ENCODE peak calls at places on chromosomes 12 and 14, in seven cellular contexts. N, E, R, G, H, A and Z are unnamed samples.

GRCh38 chr12:25301798-25302197 is 51.1 kb upstream of the KRAS start:
- DNase-seq in N (no peak), E (no peak), R (no peak), G (no peak), H (no peak), A (no peak), Z (no peak)

GRCh38 chr12:104218935-104219334 is 3.4 kb downstream of the TXNRD1 start:
- DNase-seq in N (peak), E (no peak), R (no peak), G (peak), H (no peak), A (no peak), Z (no peak)

GRCh38 chr14:51548187-51548586 is 103.5 kb upstream of the FRMD6 start:
- DNase-seq in N (no peak), E (no peak), R (no peak), G (peak), H (no peak), A (no peak), Z (no peak)

GRCh38 chr14:68376067-68376810 is 416.6 kb downstream of the ZFP36L1 start:
- DNase-seq in N (no peak), E (no peak), R (no peak), G (peak), H (no peak), A (no peak), Z (no peak)

GRCh38 chr14:90454041-90455000 is 57.5 kb downstream of the CALM1 start:
- DNase-seq in N (peak), E (peak), R (peak), G (peak), H (no peak), A (peak), Z (peak)

GRCh38 chr12:109588461-109589239 is 15.1 kb downstream of the MVK start:
- DNase-seq in N (no peak), E (no peak), R (no peak), G (no peak), H (no peak), A (no peak), Z (no peak)

GRCh38 chr12:114853003-114853529 is 169.1 kb upstream of the TBX3 start:
- DNase-seq in N (no peak), E (no peak), R (no peak), G (no peak), H (no peak), A (no peak), Z (no peak)

GRCh38 chr12:120404271-120404670 is 33.6 kb upstream of the COX6A1 start:
- DNase-seq in N (no peak), E (no peak), R (no peak), G (no peak), H (no peak), A (no peak), Z (no peak)

GRCh38 chr12:3885179-3886094 is 12.2 kb upstream of the PARP11 start:
- DNase-seq in N (peak), E (no peak), R (peak), G (peak), H (peak), A (peak), Z (no peak)

GRCh38 chr14:69643430-69644200 is 32.2 kb downstream of the SUSD6 start:
- DNase-seq in N (peak), E (no peak), R (peak), G (peak), H (peak), A (peak), Z (no peak)

GRCh38 chr12:26988703-26989102 is 25.5 kb downstream of the TM7SF3 start:
- DNase-seq in N (no peak), E (no peak), R (no peak), G (no peak), H (no peak), A (no peak), Z (no peak)

GRCh38 chr12:124667671-124668337 is 100.4 kb upstream of the NCOR2 start:
- DNase-seq in N (no peak), E (no peak), R (no peak), G (no peak), H (no peak), A (no peak), Z (no peak)

GRCh38 chr12:114407566-114408411 is 1.8 kb upstream of the TBX5 start:
- DNase-seq in N (no peak), E (no peak), R (no peak), G (no peak), H (no peak), A (no peak), Z (no peak)

GRCh38 chr14:54582334-54582733 is 15.4 kb downstream of the SAMD4A start:
- DNase-seq in N (no peak), E (no peak), R (no peak), G (no peak), H (no peak), A (no peak), Z (no peak)

GRCh38 chr12:72071030-72071429 is 132.4 kb downstream of the TPH2 start:
- DNase-seq in N (no peak), E (no peak), R (no peak), G (no peak), H (no peak), A (no peak), Z (no peak)

GRCh38 chr12:121124402-121125109 is 8.1 kb upstream of the P2RX7 start:
- DNase-seq in N (peak), E (no peak), R (peak), G (peak), H (peak), A (peak), Z (no peak)

GRCh38 chr14:59870277-59871165 is at the start of gene RTN1:
- DNase-seq in N (peak), E (peak), R (no peak), G (peak), H (no peak), A (no peak), Z (peak)

GRCh38 chr12:123384318-123384993 is 524 bp downstream of the KMT5A start:
- DNase-seq in N (peak), E (no peak), R (no peak), G (no peak), H (no peak), A (no peak), Z (no peak)

GRCh38 chr12:60539592-60539991 is 943.8 kb downstream of the SLC16A7 start:
- DNase-seq in N (no peak), E (no peak), R (no peak), G (no peak), H (no peak), A (no peak), Z (no peak)

GRCh38 chr12:65742481-65742971 is 81.8 kb upstream of the HMGA2 start:
- DNase-seq in N (no peak), E (no peak), R (no peak), G (peak), H (no peak), A (no peak), Z (no peak)

GRCh38 chr12:67519824-67520433 is 128.6 kb upstream of the DYRK2 start:
- DNase-seq in N (no peak), E (no peak), R (no peak), G (no peak), H (no peak), A (no peak), Z (no peak)

DNA sequence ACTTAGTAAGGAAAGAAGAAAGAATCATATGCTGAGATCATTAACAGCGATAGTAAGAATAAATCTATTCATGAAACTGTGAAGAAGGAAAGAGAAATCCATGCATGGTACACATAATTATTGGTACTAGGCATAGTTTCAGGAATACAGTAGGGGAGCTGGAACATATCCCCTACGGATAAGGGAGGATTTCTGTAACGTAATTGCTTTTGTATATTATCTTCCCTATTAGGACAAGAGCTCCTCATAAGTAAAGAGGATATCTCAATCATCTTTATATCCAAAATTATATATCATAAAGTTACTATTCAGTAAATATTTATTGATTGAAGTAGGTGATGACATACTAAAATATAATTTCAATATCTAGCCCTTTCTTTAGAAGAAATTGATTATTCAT is 22.9 kb downstream of the SYT1 start:
- DNase-seq in N (no peak), E (no peak), R (no peak), G (no peak), H (no peak), A (no peak), Z (no peak)
- H3K4me3 ChIP-seq in N (no peak), E (no peak), R (peak), G (no peak), H (peak), A (no peak), Z (no peak)

DNA sequence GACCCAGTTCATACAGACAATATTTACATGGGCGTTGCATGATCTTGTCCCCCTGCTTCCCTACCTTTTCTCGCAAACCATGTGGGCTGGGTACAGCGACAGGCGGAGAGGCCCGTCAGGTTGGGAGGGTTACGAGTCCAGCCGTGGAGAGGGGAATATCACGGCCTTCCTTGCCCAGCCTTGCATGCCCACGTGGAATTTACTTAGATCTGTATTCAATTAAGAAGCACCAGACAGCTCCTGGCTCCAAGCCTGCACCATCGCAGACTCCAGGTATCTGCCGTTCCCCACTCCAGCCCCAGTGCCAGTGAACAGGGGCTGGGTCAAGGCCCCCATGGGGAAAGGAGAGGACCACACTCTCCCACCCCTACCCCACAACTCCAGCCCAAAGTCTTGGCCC is 29.8 kb downstream of the BCL11B start:
- DNase-seq in N (no peak), E (no peak), R (no peak), G (no peak), H (no peak), A (no peak), Z (no peak)
- H3K4me3 ChIP-seq in N (no peak), E (no peak), R (no peak), G (no peak), H (no peak), A (no peak), Z (no peak)

GRCh38 chr12:48004039-48004940 is at the start of gene COL2A1:
- DNase-seq in N (peak), E (no peak), R (peak), G (no peak), H (no peak), A (no peak), Z (no peak)

GRCh38 chr12:48001426-48002178 is 2.7 kb downstream of the COL2A1 start:
- DNase-seq in N (peak), E (no peak), R (peak), G (peak), H (no peak), A (no peak), Z (no peak)

GRCh38 chr12:48002179-48002601 is 2.1 kb downstream of the COL2A1 start:
- DNase-seq in N (no peak), E (no peak), R (peak), G (peak), H (no peak), A (no peak), Z (no peak)

GRCh38 chr12:48003226-48004038 is 844 bp downstream of the COL2A1 start:
- DNase-seq in N (peak), E (no peak), R (peak), G (no peak), H (no peak), A (no peak), Z (no peak)

DNA sequence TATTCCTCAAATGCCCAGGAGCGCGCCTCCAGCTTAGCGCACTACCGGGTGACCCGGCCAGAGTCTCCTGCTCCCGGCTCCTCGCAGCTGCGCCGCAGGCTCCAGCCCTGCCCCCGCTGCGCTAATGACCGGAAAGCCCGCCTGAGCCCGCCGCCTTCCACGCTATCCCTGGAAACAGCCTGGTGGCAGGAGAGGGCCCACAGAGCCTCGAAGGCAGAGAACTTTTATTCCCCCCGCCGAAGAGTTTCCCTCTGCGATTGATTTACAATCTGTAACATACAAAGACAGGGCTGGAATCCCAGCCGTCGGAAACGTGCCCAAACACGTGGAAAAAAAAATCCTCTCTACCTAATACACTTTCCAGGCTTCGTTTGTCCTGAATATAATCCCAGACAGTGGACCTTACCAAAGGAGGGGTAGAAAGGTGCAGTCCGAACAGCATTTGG is 1.5 kb downstream of the COL2A1 start:
- DNase-seq in N (no peak), E (no peak), R (no peak), G (peak), H (no peak), A (no peak), Z (no peak)
- H3K4me3 ChIP-seq in N (no peak), E (peak), R (peak), G (peak), H (peak), A (no peak), Z (peak)

DNA sequence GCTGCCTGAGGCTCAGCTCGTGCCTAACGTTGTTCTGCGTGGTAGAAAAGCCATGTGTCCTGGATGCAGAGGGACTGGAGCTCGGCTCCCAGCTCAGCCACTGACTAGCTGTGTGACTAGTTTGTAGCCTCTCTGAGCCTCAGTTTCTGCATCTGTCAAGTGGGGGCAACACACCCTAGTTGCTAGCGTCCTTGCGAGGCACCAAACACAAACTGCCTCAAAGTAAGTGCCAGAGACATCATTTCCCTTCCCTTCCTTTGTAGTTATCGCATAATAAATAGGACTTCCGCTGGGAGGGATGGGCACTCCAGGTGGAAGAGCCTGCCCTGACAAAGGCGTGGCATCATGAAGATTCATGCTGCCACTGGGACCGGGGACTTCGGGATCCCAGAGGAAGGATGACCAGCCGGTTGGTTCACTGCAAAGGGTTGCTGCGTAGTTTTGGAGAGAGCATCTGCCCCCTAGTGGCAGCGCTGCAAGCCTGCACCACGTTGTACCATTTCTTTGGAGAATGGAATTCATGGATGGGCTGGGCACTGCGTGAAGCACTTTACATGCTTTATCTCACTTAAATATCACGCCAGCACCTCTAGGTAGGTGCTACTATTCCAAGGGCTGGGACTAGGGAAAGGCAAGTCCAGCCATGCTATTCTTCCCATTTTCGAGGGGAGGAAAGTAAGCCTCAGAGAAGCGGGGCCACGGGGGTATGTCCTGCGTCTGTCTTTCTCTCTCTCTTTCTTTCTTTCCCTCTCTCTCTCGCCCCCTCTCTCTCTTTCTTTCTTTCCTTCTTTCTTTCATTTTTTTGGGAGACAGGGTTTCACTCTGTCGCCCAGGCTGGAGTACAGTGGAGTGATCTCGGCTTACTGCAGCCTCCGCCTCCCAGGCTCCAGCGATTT is 4.6 kb downstream of the CCDC197 start:
- DNase-seq in N (peak), E (peak), R (peak), G (peak), H (peak), A (peak), Z (no peak)
- H3K4me3 ChIP-seq in N (no peak), E (no peak), R (no peak), G (no peak), H (no peak), A (no peak), Z (peak)

DNA sequence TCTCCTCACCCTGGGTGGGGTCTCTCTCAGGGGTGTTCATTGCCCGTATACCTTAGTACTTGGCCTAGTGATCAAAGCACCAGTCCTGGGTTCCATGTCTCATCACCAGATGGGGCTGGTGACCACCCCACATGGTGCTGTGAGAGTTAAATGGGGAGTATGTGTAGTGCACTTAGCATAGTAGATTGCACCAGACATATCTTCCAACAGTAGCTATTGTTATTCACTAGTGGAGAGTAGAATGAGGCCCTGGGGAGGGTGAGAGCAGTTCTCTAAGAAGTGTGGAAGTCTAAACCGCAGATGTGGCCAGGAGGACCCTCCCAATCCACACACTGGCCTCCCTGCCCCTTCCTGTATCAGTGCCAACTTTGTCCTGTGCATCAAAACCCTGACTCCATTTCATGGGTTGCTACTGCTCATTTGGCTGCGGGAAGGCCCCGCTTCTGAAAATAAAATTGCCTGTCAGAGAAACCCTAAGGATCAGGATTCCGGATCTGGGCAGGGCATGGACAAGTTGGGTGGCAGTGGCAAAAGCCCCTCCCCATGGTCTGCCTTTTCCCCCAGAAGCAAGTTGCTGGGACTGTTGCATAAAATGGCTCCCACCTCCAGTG is 4.4 kb downstream of the CD9 start:
- DNase-seq in N (peak), E (no peak), R (no peak), G (no peak), H (no peak), A (no peak), Z (no peak)
- H3K4me3 ChIP-seq in N (peak), E (no peak), R (no peak), G (no peak), H (no peak), A (no peak), Z (peak)

DNA sequence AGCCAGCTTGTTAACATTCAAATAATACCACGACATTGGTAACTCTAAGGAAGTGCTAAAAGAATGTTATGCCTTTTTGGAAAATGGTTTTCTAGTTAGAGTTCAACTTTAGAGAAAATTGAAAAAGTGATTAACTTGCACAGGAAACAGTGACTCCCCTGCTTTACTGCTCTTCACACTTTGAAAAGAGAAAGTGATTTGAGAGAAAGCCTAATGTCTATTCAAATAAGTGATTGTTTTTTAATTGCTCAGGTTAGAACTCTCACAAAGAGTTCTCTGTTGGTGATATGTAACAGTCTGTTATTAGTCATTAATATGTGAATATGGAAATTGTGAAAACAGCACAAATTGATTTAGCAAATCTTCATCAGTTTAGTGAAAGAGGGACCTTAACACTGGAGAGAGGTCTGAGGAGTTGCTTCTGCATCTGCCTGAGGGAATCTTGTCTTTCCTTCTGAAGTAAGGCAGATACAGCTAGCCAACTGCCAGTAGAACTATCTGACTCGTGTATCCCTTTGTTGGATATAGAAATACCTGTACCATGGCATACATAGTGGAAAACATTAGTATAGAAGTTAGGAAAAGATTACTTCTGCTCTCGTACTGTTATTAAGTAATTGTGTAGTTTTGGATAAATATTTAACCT is 25.5 kb downstream of the ATF7IP start:
- DNase-seq in N (no peak), E (no peak), R (no peak), G (no peak), H (no peak), A (no peak), Z (no peak)
- H3K4me3 ChIP-seq in N (no peak), E (no peak), R (no peak), G (no peak), H (no peak), A (no peak), Z (peak)

GRCh38 chr14:22484638-22485037 is 104.4 kb downstream of the DAD1 start:
- DNase-seq in N (no peak), E (no peak), R (no peak), G (peak), H (no peak), A (no peak), Z (no peak)
- H3K4me3 ChIP-seq in N (no peak), E (no peak), R (no peak), G (no peak), H (no peak), A (no peak), Z (no peak)

GRCh38 chr14:76716285-76716684 is 45.0 kb upstream of the VASH1 start:
- DNase-seq in N (no peak), E (no peak), R (no peak), G (no peak), H (no peak), A (no peak), Z (no peak)
- H3K4me3 ChIP-seq in N (no peak), E (no peak), R (no peak), G (no peak), H (no peak), A (no peak), Z (no peak)

GRCh38 chr12:6996040-6996441 is 22.2 kb downstream of the LPCAT3 start:
- DNase-seq in N (no peak), E (no peak), R (no peak), G (peak), H (no peak), A (peak), Z (no peak)
- H3K4me3 ChIP-seq in N (no peak), E (no peak), R (no peak), G (no peak), H (no peak), A (no peak), Z (no peak)